ENCODE peak calls at places on chromosomes 11 and 22, in eight cellular contexts. One of them, this sample, is unnamed.

GRCh38 chr11:123590296-123590912 is 64.0 kb downstream of the SCN3B start:
- DNase-seq in mucosa of descending colon: no peak
- DNase-seq in heart right ventricle: no peak
- DNase-seq in iris pigment epithelial cell: peak; percentile 23
- DNase-seq in renal cortical epithelial cell: peak; percentile 79
- DNase-seq in stromal cell of bone marrow: peak; percentile 23
- DNase-seq in colonic mucosa: peak; percentile 72
- DNase-seq in HT-29: peak; percentile 97
- DNase-seq in this sample: peak; percentile 99

GRCh38 chr11:57343825-57344224 is 5.7 kb downstream of the P2RX3 start:
- DNase-seq in mucosa of descending colon: no peak
- DNase-seq in heart right ventricle: no peak
- DNase-seq in iris pigment epithelial cell: no peak
- DNase-seq in renal cortical epithelial cell: no peak
- DNase-seq in stromal cell of bone marrow: no peak
- DNase-seq in colonic mucosa: no peak
- DNase-seq in HT-29: no peak
- DNase-seq in this sample: no peak

GRCh38 chr22:45757068-45757467 is 85.4 kb downstream of the ATXN10 start:
- DNase-seq in mucosa of descending colon: no peak
- DNase-seq in heart right ventricle: no peak
- DNase-seq in iris pigment epithelial cell: peak; percentile 43
- DNase-seq in renal cortical epithelial cell: peak; percentile 79
- DNase-seq in stromal cell of bone marrow: no peak
- DNase-seq in colonic mucosa: no peak
- DNase-seq in HT-29: no peak
- DNase-seq in this sample: no peak

GRCh38 chr22:19473578-19473977 is 5.4 kb downstream of the UFD1 start:
- DNase-seq in mucosa of descending colon: no peak
- DNase-seq in heart right ventricle: no peak
- DNase-seq in iris pigment epithelial cell: peak; percentile 28
- DNase-seq in renal cortical epithelial cell: no peak
- DNase-seq in stromal cell of bone marrow: no peak
- DNase-seq in colonic mucosa: no peak
- DNase-seq in HT-29: peak; percentile 6
- DNase-seq in this sample: no peak

GRCh38 chr11:1437500-1437899 is 47.8 kb downstream of the BRSK2 start:
- DNase-seq in mucosa of descending colon: no peak
- DNase-seq in heart right ventricle: peak; percentile 69
- DNase-seq in iris pigment epithelial cell: peak; percentile 32
- DNase-seq in renal cortical epithelial cell: no peak
- DNase-seq in stromal cell of bone marrow: no peak
- DNase-seq in colonic mucosa: no peak
- DNase-seq in HT-29: peak; percentile 67
- DNase-seq in this sample: peak; percentile 37

GRCh38 chr11:134474070-134474860 is 62.2 kb upstream of the B3GAT1 start:
- DNase-seq in mucosa of descending colon: no peak
- DNase-seq in heart right ventricle: no peak
- DNase-seq in iris pigment epithelial cell: no peak
- DNase-seq in renal cortical epithelial cell: no peak
- DNase-seq in stromal cell of bone marrow: no peak
- DNase-seq in colonic mucosa: no peak
- DNase-seq in HT-29: no peak
- DNase-seq in this sample: peak; percentile 20

GRCh38 chr11:122633219-122633829 is 22.2 kb upstream of the UBASH3B start:
- DNase-seq in mucosa of descending colon: no peak
- DNase-seq in heart right ventricle: no peak
- DNase-seq in iris pigment epithelial cell: peak; percentile 64
- DNase-seq in renal cortical epithelial cell: peak; percentile 57
- DNase-seq in stromal cell of bone marrow: peak; percentile 54
- DNase-seq in colonic mucosa: no peak
- DNase-seq in HT-29: peak; percentile 81
- DNase-seq in this sample: peak; percentile 10

GRCh38 chr11:74989269-74989655 is 529 bp downstream of the NEU3 start:
- DNase-seq in mucosa of descending colon: no peak
- DNase-seq in heart right ventricle: no peak
- DNase-seq in iris pigment epithelial cell: no peak
- DNase-seq in renal cortical epithelial cell: no peak
- DNase-seq in stromal cell of bone marrow: no peak
- DNase-seq in colonic mucosa: peak; percentile 20
- DNase-seq in HT-29: no peak
- DNase-seq in this sample: peak; percentile 25

GRCh38 chr11:64894070-64894811 is 15.8 kb upstream of the EHD1 start:
- DNase-seq in mucosa of descending colon: peak; percentile 94
- DNase-seq in heart right ventricle: peak; percentile 92
- DNase-seq in iris pigment epithelial cell: peak; percentile 42
- DNase-seq in renal cortical epithelial cell: peak; percentile 41
- DNase-seq in stromal cell of bone marrow: no peak
- DNase-seq in colonic mucosa: peak; percentile 96
- DNase-seq in HT-29: peak; percentile 93
- DNase-seq in this sample: peak; percentile 93

GRCh38 chr11:33630936-33631748 is 69.5 kb downstream of the C11orf91 start:
- DNase-seq in mucosa of descending colon: no peak
- DNase-seq in heart right ventricle: no peak
- DNase-seq in iris pigment epithelial cell: peak; percentile 26
- DNase-seq in renal cortical epithelial cell: no peak
- DNase-seq in stromal cell of bone marrow: no peak
- DNase-seq in colonic mucosa: no peak
- DNase-seq in HT-29: no peak
- DNase-seq in this sample: no peak

GRCh38 chr11:115741376-115741775 is 237.2 kb upstream of the CADM1 start:
- DNase-seq in mucosa of descending colon: no peak
- DNase-seq in heart right ventricle: no peak
- DNase-seq in iris pigment epithelial cell: no peak
- DNase-seq in renal cortical epithelial cell: no peak
- DNase-seq in stromal cell of bone marrow: no peak
- DNase-seq in colonic mucosa: no peak
- DNase-seq in HT-29: no peak
- DNase-seq in this sample: no peak

GRCh38 chr11:70050243-70050642 is 27.9 kb upstream of the ANO1 start:
- DNase-seq in mucosa of descending colon: no peak
- DNase-seq in heart right ventricle: no peak
- DNase-seq in iris pigment epithelial cell: no peak
- DNase-seq in renal cortical epithelial cell: no peak
- DNase-seq in stromal cell of bone marrow: no peak
- DNase-seq in colonic mucosa: peak; percentile 13
- DNase-seq in HT-29: no peak
- DNase-seq in this sample: no peak

GRCh38 chr11:133160754-133161153 is 371.5 kb downstream of the OPCML start:
- DNase-seq in mucosa of descending colon: no peak
- DNase-seq in heart right ventricle: no peak
- DNase-seq in iris pigment epithelial cell: no peak
- DNase-seq in renal cortical epithelial cell: no peak
- DNase-seq in stromal cell of bone marrow: no peak
- DNase-seq in colonic mucosa: no peak
- DNase-seq in HT-29: no peak
- DNase-seq in this sample: no peak

GRCh38 chr11:77080643-77081210 is 14.0 kb downstream of the CAPN5 start:
- DNase-seq in mucosa of descending colon: no peak
- DNase-seq in heart right ventricle: no peak
- DNase-seq in iris pigment epithelial cell: peak; percentile 61
- DNase-seq in renal cortical epithelial cell: no peak
- DNase-seq in stromal cell of bone marrow: peak; percentile 37
- DNase-seq in colonic mucosa: no peak
- DNase-seq in HT-29: no peak
- DNase-seq in this sample: no peak

GRCh38 chr11:26286472-26287066 is 45.4 kb upstream of the ANO3 start:
- DNase-seq in mucosa of descending colon: no peak
- DNase-seq in heart right ventricle: no peak
- DNase-seq in iris pigment epithelial cell: peak; percentile 58
- DNase-seq in renal cortical epithelial cell: peak; percentile 13
- DNase-seq in stromal cell of bone marrow: no peak
- DNase-seq in colonic mucosa: no peak
- DNase-seq in HT-29: peak; percentile 72
- DNase-seq in this sample: no peak

GRCh38 chr22:32746715-32747114 is 54.8 kb upstream of the TIMP3 start:
- DNase-seq in mucosa of descending colon: no peak
- DNase-seq in heart right ventricle: peak; percentile 54
- DNase-seq in iris pigment epithelial cell: no peak
- DNase-seq in renal cortical epithelial cell: no peak
- DNase-seq in stromal cell of bone marrow: no peak
- DNase-seq in colonic mucosa: no peak
- DNase-seq in HT-29: no peak
- DNase-seq in this sample: no peak

GRCh38 chr11:96342131-96342970 is 644 bp downstream of the MAML2 start:
- DNase-seq in mucosa of descending colon: no peak
- DNase-seq in heart right ventricle: no peak
- DNase-seq in iris pigment epithelial cell: peak; percentile 53
- DNase-seq in renal cortical epithelial cell: peak; percentile 46
- DNase-seq in stromal cell of bone marrow: no peak
- DNase-seq in colonic mucosa: no peak
- DNase-seq in HT-29: peak; percentile 69
- DNase-seq in this sample: peak; percentile 45

GRCh38 chr11:134471341-134472187 is 59.5 kb upstream of the B3GAT1 start:
- DNase-seq in mucosa of descending colon: no peak
- DNase-seq in heart right ventricle: no peak
- DNase-seq in iris pigment epithelial cell: no peak
- DNase-seq in renal cortical epithelial cell: no peak
- DNase-seq in stromal cell of bone marrow: no peak
- DNase-seq in colonic mucosa: no peak
- DNase-seq in HT-29: no peak
- DNase-seq in this sample: no peak

GRCh38 chr11:119780264-119780953 is 51.4 kb upstream of the NECTIN1 start:
- DNase-seq in mucosa of descending colon: no peak
- DNase-seq in heart right ventricle: peak; percentile 42
- DNase-seq in iris pigment epithelial cell: no peak
- DNase-seq in renal cortical epithelial cell: no peak
- DNase-seq in stromal cell of bone marrow: no peak
- DNase-seq in colonic mucosa: no peak
- DNase-seq in HT-29: no peak
- DNase-seq in this sample: no peak

GRCh38 chr11:122512688-122513087 is 142.8 kb upstream of the UBASH3B start:
- DNase-seq in mucosa of descending colon: no peak
- DNase-seq in heart right ventricle: no peak
- DNase-seq in iris pigment epithelial cell: no peak
- DNase-seq in renal cortical epithelial cell: no peak
- DNase-seq in stromal cell of bone marrow: no peak
- DNase-seq in colonic mucosa: no peak
- DNase-seq in HT-29: no peak
- DNase-seq in this sample: no peak

GRCh38 chr22:50173221-50173982 is 2.9 kb downstream of the PANX2 start:
- DNase-seq in mucosa of descending colon: peak; percentile 48
- DNase-seq in heart right ventricle: no peak
- DNase-seq in iris pigment epithelial cell: no peak
- DNase-seq in renal cortical epithelial cell: no peak
- DNase-seq in stromal cell of bone marrow: no peak
- DNase-seq in colonic mucosa: no peak
- DNase-seq in HT-29: no peak
- DNase-seq in this sample: no peak

GRCh38 chr11:60867871-60868681 is 734 bp downstream of the ZP1 start:
- DNase-seq in mucosa of descending colon: no peak
- DNase-seq in heart right ventricle: no peak
- DNase-seq in iris pigment epithelial cell: no peak
- DNase-seq in renal cortical epithelial cell: no peak
- DNase-seq in stromal cell of bone marrow: no peak
- DNase-seq in colonic mucosa: no peak
- DNase-seq in HT-29: no peak
- DNase-seq in this sample: no peak

GRCh38 chr22:19055801-19056200 is 66.4 kb downstream of the DGCR2 start:
- DNase-seq in mucosa of descending colon: no peak
- DNase-seq in heart right ventricle: no peak
- DNase-seq in iris pigment epithelial cell: no peak
- DNase-seq in renal cortical epithelial cell: no peak
- DNase-seq in stromal cell of bone marrow: no peak
- DNase-seq in colonic mucosa: no peak
- DNase-seq in HT-29: no peak
- DNase-seq in this sample: no peak

GRCh38 chr11:101048479-101048878 is 81.1 kb downstream of the PGR start:
- DNase-seq in mucosa of descending colon: no peak
- DNase-seq in heart right ventricle: no peak
- DNase-seq in iris pigment epithelial cell: no peak
- DNase-seq in renal cortical epithelial cell: no peak
- DNase-seq in stromal cell of bone marrow: no peak
- DNase-seq in colonic mucosa: no peak
- DNase-seq in HT-29: no peak
- DNase-seq in this sample: no peak

GRCh38 chr11:72240461-72241289 is 3.3 kb downstream of the PHOX2A start:
- DNase-seq in mucosa of descending colon: no peak
- DNase-seq in heart right ventricle: no peak
- DNase-seq in iris pigment epithelial cell: peak; percentile 22
- DNase-seq in renal cortical epithelial cell: no peak
- DNase-seq in stromal cell of bone marrow: no peak
- DNase-seq in colonic mucosa: no peak
- DNase-seq in HT-29: no peak
- DNase-seq in this sample: peak; percentile 8

GRCh38 chr11:66936326-66936725 is 21.9 kb downstream of the PC start:
- DNase-seq in mucosa of descending colon: no peak
- DNase-seq in heart right ventricle: no peak
- DNase-seq in iris pigment epithelial cell: peak; percentile 98
- DNase-seq in renal cortical epithelial cell: peak; percentile 38
- DNase-seq in stromal cell of bone marrow: no peak
- DNase-seq in colonic mucosa: no peak
- DNase-seq in HT-29: no peak
- DNase-seq in this sample: no peak

GRCh38 chr22:18000441-18001039 is 23.8 kb downstream of the MICAL3 start:
- DNase-seq in mucosa of descending colon: no peak
- DNase-seq in heart right ventricle: no peak
- DNase-seq in iris pigment epithelial cell: no peak
- DNase-seq in renal cortical epithelial cell: no peak
- DNase-seq in stromal cell of bone marrow: no peak
- DNase-seq in colonic mucosa: peak; percentile 39
- DNase-seq in HT-29: no peak
- DNase-seq in this sample: no peak

GRCh38 chr22:32617271-32617670 is 142.7 kb downstream of the FBXO7 start:
- DNase-seq in mucosa of descending colon: no peak
- DNase-seq in heart right ventricle: no peak
- DNase-seq in iris pigment epithelial cell: no peak
- DNase-seq in renal cortical epithelial cell: no peak
- DNase-seq in stromal cell of bone marrow: no peak
- DNase-seq in colonic mucosa: no peak
- DNase-seq in HT-29: no peak
- DNase-seq in this sample: no peak

GRCh38 chr11:9862981-9863380 is 199.1 kb downstream of the SWAP70 start:
- DNase-seq in mucosa of descending colon: no peak
- DNase-seq in heart right ventricle: no peak
- DNase-seq in iris pigment epithelial cell: peak; percentile 74
- DNase-seq in renal cortical epithelial cell: no peak
- DNase-seq in stromal cell of bone marrow: no peak
- DNase-seq in colonic mucosa: no peak
- DNase-seq in HT-29: no peak
- DNase-seq in this sample: no peak

GRCh38 chr11:13434247-13435205 is 28.5 kb downstream of the BTBD10 start:
- DNase-seq in mucosa of descending colon: no peak
- DNase-seq in heart right ventricle: no peak
- DNase-seq in iris pigment epithelial cell: no peak
- DNase-seq in renal cortical epithelial cell: peak; percentile 96
- DNase-seq in stromal cell of bone marrow: no peak
- DNase-seq in colonic mucosa: no peak
- DNase-seq in HT-29: no peak
- DNase-seq in this sample: peak; percentile 14

GRCh38 chr22:35592418-35592967 is 24.6 kb downstream of the MB start:
- DNase-seq in mucosa of descending colon: no peak
- DNase-seq in heart right ventricle: peak; percentile 49
- DNase-seq in iris pigment epithelial cell: no peak
- DNase-seq in renal cortical epithelial cell: no peak
- DNase-seq in stromal cell of bone marrow: no peak
- DNase-seq in colonic mucosa: no peak
- DNase-seq in HT-29: no peak
- DNase-seq in this sample: no peak

GRCh38 chr11:19646921-19647320 is 65.7 kb upstream of the NAV2 start:
- DNase-seq in mucosa of descending colon: no peak
- DNase-seq in heart right ventricle: no peak
- DNase-seq in iris pigment epithelial cell: peak; percentile 96
- DNase-seq in renal cortical epithelial cell: peak; percentile 96
- DNase-seq in stromal cell of bone marrow: peak; percentile 92
- DNase-seq in colonic mucosa: no peak
- DNase-seq in HT-29: no peak
- DNase-seq in this sample: no peak

GRCh38 chr22:22927196-22927887 is 39.7 kb downstream of the IGLL5 start:
- DNase-seq in mucosa of descending colon: no peak
- DNase-seq in heart right ventricle: no peak
- DNase-seq in iris pigment epithelial cell: no peak
- DNase-seq in renal cortical epithelial cell: no peak
- DNase-seq in stromal cell of bone marrow: no peak
- DNase-seq in colonic mucosa: no peak
- DNase-seq in HT-29: no peak
- DNase-seq in this sample: no peak

This sample was measured in small intestine.